ENCODE peak calls at places on chromosomes 13 and 19, in nine cellular contexts. N, U, G, P, H, D, L, E and V are unnamed samples.
A peak's percentile ranks its signal among the peaks of the same experiment; 100 is the strongest.

GRCh38 chr19:45172611-45173208 is 5.3 kb downstream of the TRAPPC6A start:
- DNase-seq in N (no peak), U (no peak), G (no peak), P (no peak), H (no peak), D (no peak), L (no peak), E (no peak), V (no peak)

GRCh38 chr19:18304496-18305312 is 18.2 kb downstream of the LSM4 start:
- DNase-seq in N (peak; percentile 76), U (no peak), G (peak; percentile 81), P (peak; percentile 34), H (no peak), D (peak; percentile 67), L (peak; percentile 85), E (peak; percentile 48), V (peak; percentile 82)

GRCh38 chr13:98476538-98476966 is 100.4 kb downstream of the STK24 start:
- DNase-seq in N (no peak), U (no peak), G (peak; percentile 97), P (peak; percentile 82), H (peak; percentile 71), D (no peak), L (peak; percentile 87), E (peak; percentile 90), V (peak; percentile 62)

GRCh38 chr19:54077334-54077733 is 3.8 kb downstream of the TARM1 start:
- DNase-seq in N (no peak), U (no peak), G (no peak), P (no peak), H (no peak), D (no peak), L (no peak), E (no peak), V (no peak)

GRCh38 chr19:54707932-54708331 is 16.3 kb upstream of the KIR3DL3 start:
- DNase-seq in N (no peak), U (no peak), G (peak; percentile 75), P (no peak), H (no peak), D (no peak), L (no peak), E (no peak), V (no peak)

GRCh38 chr19:6044056-6044805 is 66.1 kb downstream of the RFX2 start:
- DNase-seq in N (no peak), U (no peak), G (no peak), P (no peak), H (no peak), D (no peak), L (no peak), E (no peak), V (no peak)

GRCh38 chr19:32176591-32176990 is 168.8 kb upstream of the ZNF507 start:
- DNase-seq in N (no peak), U (no peak), G (no peak), P (no peak), H (no peak), D (peak; percentile 3), L (no peak), E (no peak), V (no peak)

GRCh38 chr19:38264486-38265212 is at the start of gene SPINT2:
- DNase-seq in N (peak; percentile 95), U (no peak), G (no peak), P (no peak), H (no peak), D (no peak), L (no peak), E (no peak), V (no peak)

GRCh38 chr13:40026741-40027140 is 371.3 kb downstream of the COG6 start:
- DNase-seq in N (no peak), U (no peak), G (peak; percentile 75), P (no peak), H (no peak), D (no peak), L (no peak), E (no peak), V (no peak)

GRCh38 chr13:48094404-48094780 is 512 bp downstream of the MED4 start:
- DNase-seq in N (peak; percentile 35), U (no peak), G (peak; percentile 8), P (no peak), H (no peak), D (no peak), L (no peak), E (peak; percentile 14), V (no peak)

GRCh38 chr13:25059943-25060342 is 36.0 kb upstream of the PABPC3 start:
- DNase-seq in N (no peak), U (no peak), G (no peak), P (no peak), H (no peak), D (no peak), L (no peak), E (no peak), V (no peak)

GRCh38 chr13:79765331-79765730 is 284.4 kb downstream of the NDFIP2 start:
- DNase-seq in N (no peak), U (no peak), G (no peak), P (no peak), H (no peak), D (no peak), L (no peak), E (no peak), V (no peak)

GRCh38 chr19:593505-593904 is 3.8 kb downstream of the HCN2 start:
- DNase-seq in N (no peak), U (no peak), G (no peak), P (no peak), H (no peak), D (no peak), L (no peak), E (no peak), V (no peak)

GRCh38 chr13:34430294-34430693 is 511.8 kb upstream of the NBEA start:
- DNase-seq in N (no peak), U (no peak), G (no peak), P (no peak), H (no peak), D (no peak), L (peak; percentile 47), E (peak; percentile 79), V (no peak)

GRCh38 chr13:23674795-23675640 is 104.8 kb downstream of the TNFRSF19 start:
- DNase-seq in N (no peak), U (no peak), G (no peak), P (peak; percentile 95), H (no peak), D (no peak), L (peak; percentile 89), E (peak; percentile 79), V (no peak)

GRCh38 chr13:75507027-75508001 is 25.3 kb upstream of the TBC1D4 start:
- DNase-seq in N (no peak), U (no peak), G (peak; percentile 13), P (no peak), H (no peak), D (no peak), L (no peak), E (no peak), V (no peak)

GRCh38 chr13:95714142-95714832 is 37.3 kb downstream of the DNAJC3 start:
- DNase-seq in N (no peak), U (peak; percentile 80), G (no peak), P (peak; percentile 91), H (peak; percentile 80), D (no peak), L (peak; percentile 79), E (peak; percentile 89), V (no peak)

GRCh38 chr19:33347300-33347699 is 26.2 kb upstream of the CEBPG start:
- DNase-seq in N (no peak), U (no peak), G (no peak), P (no peak), H (no peak), D (no peak), L (no peak), E (no peak), V (no peak)

GRCh38 chr19:33293255-33294057 is 8.9 kb downstream of the CEBPA start:
- DNase-seq in N (no peak), U (no peak), G (no peak), P (peak; percentile 75), H (peak; percentile 69), D (peak; percentile 68), L (peak; percentile 54), E (peak; percentile 78), V (no peak)

GRCh38 chr13:107937841-107938240 is 277.5 kb downstream of the LIG4 start:
- DNase-seq in N (no peak), U (no peak), G (no peak), P (peak; percentile 62), H (no peak), D (no peak), L (no peak), E (no peak), V (no peak)

GRCh38 chr19:17220207-17220758 is 5.1 kb downstream of the USE1 start:
- DNase-seq in N (no peak), U (no peak), G (peak; percentile 4), P (peak; percentile 47), H (no peak), D (peak; percentile 54), L (peak; percentile 79), E (no peak), V (peak; percentile 23)

GRCh38 chr19:32652893-32653625 is 21.9 kb downstream of the ANKRD27 start:
- DNase-seq in N (no peak), U (peak; percentile 20), G (no peak), P (no peak), H (no peak), D (peak; percentile 63), L (peak; percentile 57), E (no peak), V (peak; percentile 53)

GRCh38 chr13:49218493-49219051 is 1.6 kb upstream of the MLNR start:
- DNase-seq in N (peak; percentile 85), U (no peak), G (no peak), P (no peak), H (no peak), D (no peak), L (peak; percentile 2), E (no peak), V (peak; percentile 39)
- H3K4me3 ChIP-seq in N (peak overlapping the region; percentile 42), U (no peak overlapping the region), G (no peak overlapping the region), P (no peak overlapping the region), H (no peak overlapping the region), D (no peak overlapping the region), L (no peak overlapping the region), E (no peak overlapping the region), V (peak overlapping the region; percentile 12)

DNA sequence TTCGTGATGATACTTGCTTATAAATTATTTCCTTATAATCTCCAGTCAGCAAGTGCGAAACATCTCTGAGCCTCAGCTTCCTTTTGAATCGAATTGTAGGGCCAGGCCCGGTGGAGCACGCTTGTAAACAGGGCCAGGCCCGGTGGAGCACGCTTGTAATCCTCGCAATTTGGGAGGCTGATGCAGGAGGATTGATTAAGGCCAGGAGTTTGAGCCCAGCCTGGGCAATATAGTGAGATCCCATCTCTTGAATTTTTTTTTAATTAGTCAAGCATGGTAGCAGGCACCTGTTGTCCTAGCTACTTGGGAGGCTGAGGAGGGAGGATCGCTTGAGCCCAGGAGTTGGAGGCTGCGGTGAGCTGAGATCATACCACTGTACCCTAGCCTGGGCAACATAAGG is 116.2 kb upstream of the MCF2L start:
- DNase-seq in N (no peak), U (no peak), G (no peak), P (no peak), H (no peak), D (no peak), L (no peak), E (no peak), V (no peak)
- H3K4me3 ChIP-seq in N (no peak overlapping the region), U (no peak overlapping the region), G (no peak overlapping the region), P (no peak overlapping the region), H (no peak overlapping the region), D (no peak overlapping the region), L (no peak overlapping the region), E (no peak overlapping the region), V (no peak overlapping the region)

GRCh38 chr13:67225252-67226159 is 4.6 kb downstream of the PCDH9 start:
- DNase-seq in N (peak; percentile 32), U (no peak), G (no peak), P (no peak), H (no peak), D (no peak), L (no peak), E (no peak), V (no peak)
- H3K4me3 ChIP-seq in N (no peak overlapping the region), U (no peak overlapping the region), G (no peak overlapping the region), P (no peak overlapping the region), H (no peak overlapping the region), D (no peak overlapping the region), L (no peak overlapping the region), E (no peak overlapping the region), V (no peak overlapping the region)

GRCh38 chr19:47232422-47233211 is 1.6 kb upstream of the BBC3 start:
- DNase-seq in N (no peak), U (no peak), G (peak; percentile 67), P (peak; percentile 45), H (peak; percentile 41), D (peak; percentile 70), L (peak; percentile 51), E (peak; percentile 92), V (no peak)
- H3K4me3 ChIP-seq in N (no peak overlapping the region), U (peak overlapping the region; percentile 56), G (peak overlapping the region; percentile 59), P (peak overlapping the region; percentile 36), H (peak overlapping the region; percentile 20), D (peak overlapping the region; percentile 45), L (peak overlapping the region; percentile 16), E (peak overlapping the region; percentile 43), V (peak overlapping the region; percentile 20)